ENCODE peak calls at places on chromosomes 16 and 17, in four cellular contexts. M is GM23338, Q is Panc1, T is HCT116. C is an unnamed sample.

GRCh38 chr17:70622382-70623260 is 453.3 kb downstream of the KCNJ2 start:
- ATAC-seq in M (peak), Q (no peak), T (peak), C (no peak)

GRCh38 chr16:11020388-11020787 is 76.0 kb downstream of the CLEC16A start:
- ATAC-seq in M (no peak), Q (no peak), T (no peak), C (no peak)

GRCh38 chr17:78873519-78874340 is 29.3 kb downstream of the CEP295NL start:
- ATAC-seq in M (no peak), Q (no peak), T (no peak), C (peak)

GRCh38 chr16:81889896-81890634 is 111.0 kb downstream of the PLCG2 start:
- ATAC-seq in M (peak), Q (peak), T (peak), C (peak)

GRCh38 chr17:1033503-1033902 is 36.6 kb downstream of the TIMM22 start:
- ATAC-seq in M (no peak), Q (no peak), T (no peak), C (no peak)

GRCh38 chr17:61575352-61575975 is 15.6 kb downstream of the NACA2 start:
- ATAC-seq in M (peak), Q (peak), T (peak), C (no peak)

GRCh38 chr17:4555863-4556646 is 871 bp upstream of the MYBBP1A start:
- ATAC-seq in M (peak), Q (no peak), T (no peak), C (no peak)

GRCh38 chr17:48577330-48577945 is 712 bp downstream of the HOXB4 start:
- ATAC-seq in M (no peak), Q (peak), T (peak), C (no peak)

GRCh38 chr17:83173997-83174858 is 94.8 kb downstream of the METRNL start:
- ATAC-seq in M (no peak), Q (peak), T (no peak), C (peak)

GRCh38 chr16:66250686-66251405 is 115.6 kb upstream of the CDH5 start:
- ATAC-seq in M (no peak), Q (no peak), T (no peak), C (peak)

GRCh38 chr16:30445149-30445407 is 596 bp downstream of the SEPHS2 start:
- ATAC-seq in M (no peak), Q (no peak), T (no peak), C (no peak)

GRCh38 chr17:81339502-81340296 is 44.6 kb upstream of the SLC38A10 start:
- ATAC-seq in M (peak), Q (peak), T (no peak), C (no peak)

GRCh38 chr17:41848788-41849187 is 11.2 kb downstream of the KLHL10 start:
- ATAC-seq in M (no peak), Q (no peak), T (no peak), C (no peak)

GRCh38 chr16:66376577-66377326 is 10.3 kb downstream of the CDH5 start:
- ATAC-seq in M (no peak), Q (no peak), T (no peak), C (no peak)

GRCh38 chr17:2770129-2770528 is 20.7 kb upstream of the CCDC92B start:
- ATAC-seq in M (peak), Q (no peak), T (no peak), C (no peak)

GRCh38 chr17:61294777-61295176 is 104.9 kb upstream of the TBX2 start:
- ATAC-seq in M (no peak), Q (peak), T (peak), C (no peak)

GRCh38 chr16:55899857-55900256 is 24.7 kb upstream of the CES5A start:
- ATAC-seq in M (no peak), Q (no peak), T (no peak), C (no peak)

GRCh38 chr17:30211371-30211770 is 24.1 kb downstream of the SLC6A4 start:
- ATAC-seq in M (no peak), Q (no peak), T (no peak), C (no peak)

GRCh38 chr16:85169333-85170065 is 57.2 kb upstream of the CIBAR2 start:
- ATAC-seq in M (no peak), Q (no peak), T (peak), C (peak)

GRCh38 chr16:86584071-86584685 is 5.8 kb downstream of the FOXL1 start:
- ATAC-seq in M (no peak), Q (no peak), T (no peak), C (no peak)

GRCh38 chr17:48576479-48577309 is 1.5 kb downstream of the HOXB4 start:
- ATAC-seq in M (peak), Q (no peak), T (no peak), C (peak)

GRCh38 chr17:34025179-34025551 is 229.9 kb upstream of the CCL2 start:
- ATAC-seq in M (no peak), Q (no peak), T (no peak), C (no peak)

GRCh38 chr16:68270353-68270752 is 6.0 kb downstream of the SLC7A6 start:
- ATAC-seq in M (no peak), Q (no peak), T (no peak), C (no peak)

GRCh38 chr17:4537451-4538235 is 17.5 kb downstream of the MYBBP1A start:
- ATAC-seq in M (no peak), Q (no peak), T (no peak), C (peak)

GRCh38 chr17:48626470-48627241 is 498 bp upstream of the HOXB9 start:
- ATAC-seq in M (peak), Q (peak), T (peak), C (no peak)

GRCh38 chr16:7421578-7421977 is 88.9 kb downstream of the RBFOX1 start:
- ATAC-seq in M (no peak), Q (no peak), T (no peak), C (no peak)

GRCh38 chr16:29820730-29821662 is 734 bp downstream of the MVP start:
- ATAC-seq in M (no peak), Q (peak), T (peak), C (no peak)

GRCh38 chr17:20919990-20920812 is 122.6 kb downstream of the USP22 start:
- ATAC-seq in M (no peak), Q (no peak), T (no peak), C (no peak)

GRCh38 chr16:70772493-70772892 is 28.5 kb downstream of the VAC14 start:
- ATAC-seq in M (no peak), Q (no peak), T (no peak), C (no peak)

GRCh38 chr17:82984751-82985435 is 94.5 kb upstream of the METRNL start:
- ATAC-seq in M (no peak), Q (no peak), T (no peak), C (no peak)

GRCh38 chr17:40070644-40070894 is 7.8 kb downstream of the THRA start:
- ATAC-seq in M (no peak), Q (no peak), T (no peak), C (no peak)

GRCh38 chr17:40070895-40071719 is 8.3 kb downstream of the THRA start:
- ATAC-seq in M (no peak), Q (peak), T (peak), C (no peak)

GRCh38 chr17:40068917-40069750 is 6.4 kb downstream of the THRA start:
- ATAC-seq in M (peak), Q (peak), T (no peak), C (peak)

GRCh38 chr17:40068584-40068916 is 5.8 kb downstream of the THRA start:
- ATAC-seq in M (no peak), Q (no peak), T (no peak), C (no peak)

GRCh38 chr17:40069751-40070643 is 7.2 kb downstream of the THRA start:
- ATAC-seq in M (peak), Q (peak), T (peak), C (peak)
- TF ChIP-seq POLR2AphosphoS5 in M (no peak), Q (no peak), T (peak), C (peak)

DNA sequence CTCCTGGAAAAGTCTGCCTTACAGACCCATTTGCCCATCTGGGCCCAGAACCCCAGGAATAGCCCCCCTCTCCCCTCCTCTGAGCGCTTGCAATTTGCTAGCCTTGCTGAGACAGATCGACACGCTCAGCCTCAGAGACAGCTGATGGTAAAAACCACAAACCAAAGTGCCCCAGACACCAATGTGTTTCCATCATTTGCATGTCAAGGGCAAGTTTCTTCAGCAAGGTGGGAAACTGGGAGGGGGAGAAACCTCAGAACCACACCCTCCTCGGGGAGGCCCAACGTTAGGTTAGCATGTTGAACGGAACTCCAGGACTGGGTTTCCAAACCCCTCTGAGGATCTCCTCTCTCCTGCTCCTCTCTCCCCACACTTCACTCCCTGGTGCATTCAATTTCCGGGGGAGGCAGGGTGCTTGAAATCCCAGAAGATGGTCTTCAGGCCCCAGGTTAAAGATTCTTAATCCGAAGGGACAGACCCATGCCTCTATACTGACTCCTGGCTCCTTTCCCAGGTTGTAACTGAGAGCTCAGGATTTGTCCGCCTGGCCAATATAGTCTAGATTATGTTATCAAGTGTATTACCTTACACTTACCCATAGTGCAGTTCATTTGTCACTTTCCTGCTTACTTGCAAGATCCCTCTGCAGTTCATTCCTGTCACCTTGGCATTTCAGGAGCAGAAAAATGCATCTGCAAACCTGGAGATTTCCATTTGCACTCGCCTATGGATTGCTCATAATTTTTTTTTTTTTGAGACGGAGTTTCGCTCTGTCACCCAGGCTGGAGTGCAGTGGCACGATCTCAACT is 1.3 kb upstream of the CUEDC1 start:
- ATAC-seq in M (peak), Q (no peak), T (no peak), C (no peak)
- TF ChIP-seq POLR2AphosphoS5 in M (no peak), Q (peak), T (no peak), C (no peak)

GRCh38 chr17:28041068-28041843 is 1.2 kb upstream of the NLK start:
- ATAC-seq in M (peak), Q (peak), T (peak), C (peak)
- TF ChIP-seq POLR2AphosphoS5 in M (peak), Q (peak), T (peak), C (peak)

GRCh38 chr17:51165680-51166197 is 472 bp upstream of the NME2 start:
- ATAC-seq in M (peak), Q (peak), T (peak), C (no peak)
- TF ChIP-seq POLR2AphosphoS5 in M (no peak), Q (no peak), T (no peak), C (no peak)